ENCODE peak calls at places on chromosomes 13 and 19, in five cellular contexts. Y is NT2/D1, Q is HepG2, T is H1, A is GM12878. D is an unnamed sample.

GRCh38 chr19:19505669-19506326 is 9.6 kb downstream of the TSSK6 start:
- DNase-seq in T (no peak), Q (no peak), Y (no peak), A (no peak), D (no peak)

GRCh38 chr13:49086711-49087110 is 111.0 kb downstream of the FNDC3A start:
- DNase-seq in T (no peak), A (no peak), Y (no peak), Q (no peak), D (no peak)

GRCh38 chr19:56133858-56134654 is 7.0 kb upstream of the ZNF444 start:
- DNase-seq in Q (no peak), Y (no peak), A (no peak), T (no peak), D (no peak)

GRCh38 chr19:16113727-16114126 is 2.0 kb downstream of the RAB8A start:
- DNase-seq in Y (no peak), A (no peak), Q (no peak), T (no peak), D (no peak)

GRCh38 chr13:110485604-110486003 is 75.9 kb downstream of the RAB20 start:
- DNase-seq in Q (peak), T (peak), Y (peak), A (no peak), D (no peak)

GRCh38 chr13:51125495-51126226 is 14.6 kb upstream of the C13orf42 start:
- DNase-seq in A (peak), Y (peak), T (peak), Q (peak), D (peak)

GRCh38 chr13:79393564-79394249 is 12.3 kb downstream of the RBM26 start:
- DNase-seq in Y (no peak), T (no peak), A (no peak), Q (peak), D (peak)

GRCh38 chr13:48492123-48493075 is 40.5 kb downstream of the RCBTB2 start:
- DNase-seq in T (no peak), Q (no peak), Y (no peak), A (peak), D (no peak)

GRCh38 chr13:38952827-38953226 is 37.8 kb downstream of the STOML3 start:
- DNase-seq in Y (no peak), A (no peak), T (no peak), Q (no peak), D (no peak)

GRCh38 chr19:49335784-49336481 is 727 bp downstream of the CD37 start:
- DNase-seq in Y (no peak), Q (no peak), T (no peak), A (no peak), D (no peak)

GRCh38 chr19:49469828-49470614 is 4.0 kb upstream of the FLT3LG start:
- DNase-seq in T (no peak), A (peak), Y (no peak), Q (no peak), D (no peak)

GRCh38 chr19:22623841-22624221 is 10.3 kb upstream of the ZNF492 start:
- DNase-seq in Y (no peak), T (no peak), A (no peak), Q (no peak), D (no peak)

GRCh38 chr13:102197193-102197592 is 204.7 kb downstream of the FGF14 start:
- DNase-seq in T (peak), Q (peak), Y (peak), A (no peak), D (no peak)

GRCh38 chr19:1221141-1221903 is 15.7 kb downstream of the STK11 start:
- DNase-seq in T (no peak), Q (peak), Y (no peak), A (no peak), D (no peak)

GRCh38 chr13:41019027-41019487 is at the start of gene ELF1:
- DNase-seq in A (peak), T (no peak), Y (no peak), Q (peak), D (peak)

GRCh38 chr13:79861731-79862130 is 380.8 kb downstream of the NDFIP2 start:
- DNase-seq in Q (no peak), Y (no peak), A (no peak), T (no peak), D (no peak)

GRCh38 chr13:112184851-112185371 is 118.0 kb downstream of the SOX1 start:
- DNase-seq in A (no peak), T (no peak), Q (no peak), Y (no peak), D (no peak)

GRCh38 chr19:16369664-16370576 is 45.3 kb downstream of the KLF2 start:
- DNase-seq in Y (no peak), Q (no peak), A (no peak), T (no peak), D (no peak)

GRCh38 chr13:36258831-36259230 is 38.8 kb downstream of the CCDC169 start:
- DNase-seq in A (no peak), Q (no peak), T (no peak), Y (no peak), D (no peak)

GRCh38 chr13:55577082-55577846 is 1563.5 kb upstream of the PRR20A start:
- DNase-seq in T (no peak), Y (no peak), Q (no peak), A (no peak), D (no peak)

GRCh38 chr13:109971006-109971744 is 184.8 kb upstream of the IRS2 start:
- DNase-seq in A (no peak), Q (no peak), Y (no peak), T (no peak), D (no peak)

GRCh38 chr19:47826800-47827199 is 5.1 kb downstream of the CRX start:
- DNase-seq in Y (no peak), T (no peak), Q (no peak), A (no peak), D (no peak)

GRCh38 chr13:114324334-114324733 is 10.0 kb downstream of the CHAMP1 start:
- DNase-seq in Q (no peak), Y (no peak), A (no peak), T (no peak), D (no peak)

GRCh38 chr19:46494115-46494935 is 1.3 kb downstream of the PNMA8B start:
- DNase-seq in A (no peak), T (no peak), Q (no peak), Y (no peak), D (no peak)

GRCh38 chr13:50485979-50486935 is 357.2 kb downstream of the DLEU7 start:
- DNase-seq in Q (no peak), Y (no peak), T (no peak), A (no peak), D (no peak)

GRCh38 chr13:97724450-97724849 is 229.0 kb upstream of the IPO5 start:
- DNase-seq in Q (no peak), Y (no peak), A (no peak), T (no peak), D (no peak)

GRCh38 chr19:35959040-35959967 is 23.1 kb downstream of the LRFN3 start:
- DNase-seq in Q (no peak), Y (no peak), T (no peak), A (no peak), D (peak)

GRCh38 chr13:77919351-77920294 is 992 bp upstream of the EDNRB start:
- DNase-seq in Y (no peak), T (peak), Q (no peak), A (no peak), D (peak)
- TF ChIP-seq SUZ12 in Y (no peak), T (no peak), Q (no peak), A (no peak), D (no peak)

GRCh38 chr13:94110011-94110410 is 369.5 kb downstream of the DCT start:
- DNase-seq in Y (no peak), Q (no peak), T (no peak), A (no peak), D (no peak)
- TF ChIP-seq SUZ12 in Y (no peak), Q (no peak), T (no peak), A (no peak), D (no peak)

DNA sequence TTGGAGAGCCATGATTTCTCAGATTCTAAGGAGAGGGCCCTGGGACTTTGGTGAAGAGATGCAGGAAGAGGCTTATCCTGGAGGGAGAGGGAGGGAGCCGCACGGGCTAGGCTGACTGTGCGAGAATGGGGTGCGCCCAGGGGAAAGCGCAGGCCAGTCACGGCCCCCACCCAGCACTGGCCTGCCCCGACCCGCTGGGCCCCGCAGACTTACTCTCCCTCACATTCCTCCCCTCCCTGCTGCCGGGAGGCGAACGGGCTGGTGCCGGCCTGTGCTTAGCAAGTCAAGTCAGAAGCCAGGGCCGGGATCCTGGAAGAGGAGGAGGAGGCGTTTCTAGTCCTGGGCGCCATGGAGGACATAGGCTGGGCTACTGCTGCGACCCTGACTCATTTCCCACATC is 120.0 kb downstream of the CRYL1 start:
- DNase-seq in T (no peak), A (no peak), Y (no peak), Q (no peak), D (no peak)
- TF ChIP-seq SUZ12 in T (no peak), A (no peak), Y (no peak), Q (no peak), D (no peak)

DNA sequence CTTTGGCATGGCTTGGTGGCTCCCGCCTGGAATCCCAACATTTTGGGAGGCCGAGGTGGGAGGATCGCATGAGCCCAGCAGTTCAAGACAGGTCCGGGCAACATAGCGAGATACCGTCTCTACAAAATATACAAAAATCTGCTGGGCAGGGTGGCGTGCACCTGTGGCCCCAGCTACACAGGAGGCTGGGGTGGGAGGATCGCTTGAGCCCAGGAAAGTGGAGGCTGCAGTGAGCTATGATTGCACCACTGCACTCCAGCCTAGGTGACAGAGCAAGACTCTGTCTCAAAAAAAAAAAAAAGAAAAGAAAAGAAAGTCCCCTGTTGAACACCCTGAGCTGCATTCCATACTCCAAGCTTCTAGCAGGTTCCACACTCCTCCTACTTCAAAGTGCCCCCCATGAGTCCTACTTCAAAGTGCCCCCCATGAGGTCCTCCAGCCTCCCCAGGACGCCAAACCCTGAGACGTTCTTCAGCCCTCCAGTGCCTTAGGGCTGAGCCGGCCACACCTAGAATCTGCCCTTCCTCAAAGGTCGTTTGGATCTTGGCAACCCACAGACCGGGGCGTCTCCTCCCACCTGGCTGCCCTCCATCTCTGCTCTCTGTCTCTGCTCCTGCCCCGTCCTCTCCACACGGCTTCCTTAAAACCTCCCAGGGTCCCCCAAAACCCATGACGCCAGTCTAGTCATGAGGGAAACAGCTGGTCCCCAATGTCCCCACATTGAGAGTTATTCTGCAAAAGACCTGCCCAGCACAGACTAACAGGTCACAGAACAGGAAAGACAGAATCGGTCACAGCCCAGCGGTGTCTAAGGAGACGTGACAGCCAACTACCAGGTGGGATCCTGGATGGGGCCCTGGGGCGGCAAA is 4.7 kb downstream of the TJP3 start:
- DNase-seq in Q (no peak), Y (no peak), T (no peak), A (no peak), D (no peak)
- TF ChIP-seq SUZ12 in Q (no peak), Y (no peak), T (no peak), A (no peak), D (no peak)

GRCh38 chr13:46992383-46992952 is 95.6 kb upstream of the HTR2A start:
- DNase-seq in Q (peak), A (no peak), Y (no peak), T (no peak), D (peak)
- TF ChIP-seq SUZ12 in Q (no peak), A (no peak), Y (no peak), T (no peak), D (no peak)

GRCh38 chr13:93260591-93260990 is 34.0 kb downstream of the GPC6 start:
- DNase-seq in A (no peak), T (no peak), Q (no peak), Y (no peak), D (no peak)
- TF ChIP-seq SUZ12 in A (no peak), T (no peak), Q (no peak), Y (no peak), D (no peak)

GRCh38 chr19:51359294-51359693 is 6.9 kb downstream of the ETFB start:
- DNase-seq in A (no peak), Q (no peak), T (no peak), Y (no peak), D (no peak)

GRCh38 chr19:51357952-51358351 is 8.2 kb downstream of the ETFB start:
- DNase-seq in Y (no peak), T (no peak), Q (no peak), A (no peak), D (no peak)

GRCh38 chr19:51364200-51365106 is 1.7 kb downstream of the ETFB start:
- DNase-seq in Q (peak), T (no peak), Y (no peak), A (no peak), D (no peak)

GRCh38 chr19:51365211-51366049 is 758 bp downstream of the ETFB start:
- DNase-seq in Y (no peak), T (no peak), A (no peak), Q (peak), D (no peak)

DNA sequence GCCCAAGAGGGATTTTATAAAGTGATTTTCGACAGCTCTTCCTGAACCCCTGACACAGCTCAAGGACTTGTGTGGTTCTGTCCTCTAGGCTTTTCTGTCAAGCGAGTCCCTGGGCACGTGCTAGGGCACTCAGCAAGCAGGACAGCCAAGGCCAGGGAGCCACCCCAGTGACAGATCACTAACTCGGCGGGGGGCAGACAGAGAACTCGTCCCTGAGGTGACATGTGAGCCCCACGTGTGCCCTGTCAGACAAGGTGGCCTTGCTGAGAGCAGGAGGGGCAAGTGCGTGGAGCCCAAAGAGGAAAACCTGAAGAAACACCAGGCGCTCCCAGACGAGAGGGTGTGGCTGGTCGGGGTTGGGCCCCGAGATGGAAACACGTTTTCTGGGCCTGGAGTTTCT is 5.0 kb downstream of the ETFB start:
- DNase-seq in A (no peak), Q (no peak), T (no peak), Y (no peak), D (no peak)
- TF ChIP-seq SUZ12 in A (no peak), Q (no peak), T (no peak), Y (no peak), D (no peak)

GRCh38 chr19:30430206-30430734 is 58.1 kb downstream of the ZNF536 start:
- DNase-seq in Y (no peak), Q (no peak), A (no peak), T (no peak), D (no peak)
- TF ChIP-seq SUZ12 in Y (no peak), Q (no peak), A (no peak), T (no peak), D (no peak)

GRCh38 chr13:113209880-113210421 is 538 bp downstream of the CUL4A start:
- DNase-seq in Y (no peak), Q (peak), T (no peak), A (no peak), D (peak)

GRCh38 chr13:113209336-113209879 is at the start of gene CUL4A:
- DNase-seq in T (no peak), A (no peak), Q (peak), Y (peak), D (peak)

GRCh38 chr13:113205428-113205931 is 3.0 kb downstream of the PCID2 start:
- DNase-seq in T (no peak), Y (no peak), Q (no peak), A (no peak), D (no peak)

GRCh38 chr13:113208424-113209335 is at the start of gene PCID2:
- DNase-seq in Q (peak), A (peak), Y (peak), T (peak), D (peak)

GRCh38 chr13:113207890-113208423 is 512 bp downstream of the PCID2 start:
- DNase-seq in Y (no peak), A (no peak), Q (peak), T (no peak), D (peak)
- TF ChIP-seq SUZ12 in Y (no peak), A (no peak), Q (no peak), T (no peak), D (no peak)

GRCh38 chr19:8161135-8161646 is 11.8 kb upstream of the FBN3 start:
- DNase-seq in Q (peak), T (no peak), Y (no peak), A (peak), D (peak)
- TF ChIP-seq SUZ12 in Q (no peak), T (no peak), Y (no peak), A (no peak), D (no peak)

D was measured in HEK293T.